ENCODE peak calls at places on chromosomes 7 and 10, in seven cellular contexts. U is iris pigment epithelial cell; S is mesothelial cell of epicardium; M is CD8-positive, alpha-beta T cell; G is NCI-H1694; A is heart left ventricle; R is Panc1. V is an unnamed sample.

GRCh38 chr10:99467236-99467999 is 37.0 kb upstream of the GOT1 start:
- DNase-seq in U (no peak), R (no peak), M (no peak), G (no peak), A (no peak), S (no peak), V (peak)

GRCh38 chr7:90298145-90299038 is 22.7 kb downstream of the FAM237B start:
- DNase-seq in S (no peak), G (peak), M (no peak), A (no peak), R (peak), U (peak), V (peak)

GRCh38 chr7:102469972-102470825 is 5.4 kb downstream of the LRWD1 start:
- DNase-seq in U (no peak), G (no peak), S (no peak), M (no peak), A (peak), R (no peak), V (no peak)

GRCh38 chr10:88865281-88865876 is 13.7 kb upstream of the ANKRD22 start:
- DNase-seq in A (no peak), S (no peak), R (no peak), G (peak), M (no peak), U (no peak), V (no peak)

GRCh38 chr7:97555845-97556431 is 175.9 kb upstream of the TAC1 start:
- DNase-seq in S (no peak), A (no peak), R (no peak), G (peak), M (no peak), U (peak), V (no peak)

GRCh38 chr10:131669838-131670237 is 231.0 kb upstream of the PPP2R2D start:
- DNase-seq in M (no peak), U (no peak), R (no peak), G (no peak), A (no peak), S (no peak), V (no peak)

GRCh38 chr10:6877351-6878066 is 297.4 kb upstream of the PRKCQ start:
- DNase-seq in M (no peak), R (no peak), A (no peak), G (no peak), S (no peak), U (no peak), V (no peak)

GRCh38 chr7:97016392-97017196 is 8.0 kb downstream of the DLX5 start:
- DNase-seq in M (no peak), G (no peak), A (no peak), S (no peak), R (no peak), U (no peak), V (no peak)

GRCh38 chr10:125158528-125159485 is 1.6 kb downstream of the CTBP2 start:
- DNase-seq in R (no peak), A (peak), U (peak), G (no peak), M (no peak), S (no peak), V (peak)

GRCh38 chr7:157292770-157293412 is 43.9 kb upstream of the DNAJB6 start:
- DNase-seq in A (no peak), G (no peak), M (no peak), R (no peak), U (no peak), S (no peak), V (no peak)

GRCh38 chr10:21021231-21021630 is 124.1 kb upstream of the NEBL start:
- DNase-seq in G (no peak), A (no peak), S (no peak), R (no peak), M (no peak), U (no peak), V (no peak)

GRCh38 chr10:99681553-99681952 is 22.2 kb downstream of the ENTPD7 start:
- DNase-seq in M (no peak), S (no peak), R (no peak), U (peak), A (no peak), G (no peak), V (peak)

GRCh38 chr10:97708976-97709745 is 4.4 kb upstream of the MARVELD1 start:
- DNase-seq in U (peak), A (peak), M (no peak), R (no peak), S (no peak), G (peak), V (peak)

GRCh38 chr7:1659696-1660095 is 10.4 kb upstream of the ELFN1 start:
- DNase-seq in R (no peak), G (no peak), A (no peak), U (no peak), S (no peak), M (no peak), V (peak)

GRCh38 chr7:18265611-18266281 is 229.8 kb upstream of the HDAC9 start:
- DNase-seq in G (no peak), A (no peak), R (no peak), S (no peak), M (no peak), U (no peak), V (no peak)

GRCh38 chr10:128993443-128993842 is 473.6 kb upstream of the MGMT start:
- DNase-seq in U (no peak), A (no peak), M (no peak), R (no peak), S (no peak), G (no peak), V (no peak)

GRCh38 chr10:116912162-116912561 is 62.9 kb downstream of the ENO4 start:
- DNase-seq in G (no peak), M (no peak), U (no peak), S (no peak), R (no peak), A (no peak), V (no peak)

GRCh38 chr10:6401562-6402348 is 178.3 kb downstream of the PRKCQ start:
- DNase-seq in G (peak), A (peak), R (peak), U (peak), M (peak), S (peak), V (peak)

GRCh38 chr7:86908948-86909347 is 150.5 kb downstream of the ELAPOR2 start:
- DNase-seq in S (no peak), U (peak), G (no peak), M (no peak), A (no peak), R (no peak), V (no peak)

GRCh38 chr10:105834261-105835059 is 1193.4 kb downstream of the SORCS3 start:
- DNase-seq in G (no peak), S (no peak), U (no peak), R (no peak), A (no peak), M (no peak), V (peak)

GRCh38 chr7:42213093-42213492 is 23.9 kb downstream of the GLI3 start:
- DNase-seq in U (no peak), G (no peak), R (no peak), M (no peak), A (no peak), S (no peak), V (no peak)

GRCh38 chr7:94779070-94779469 is 123.1 kb upstream of the SGCE start:
- DNase-seq in A (no peak), M (no peak), G (no peak), R (no peak), S (no peak), U (no peak), V (no peak)

GRCh38 chr10:69807696-69808095 is 6.0 kb downstream of the COL13A1 start:
- DNase-seq in G (no peak), R (no peak), A (no peak), U (peak), S (no peak), M (no peak), V (peak)

GRCh38 chr10:78211476-78212110 is 177.9 kb downstream of the RPS24 start:
- DNase-seq in U (peak), R (peak), A (peak), S (no peak), M (no peak), G (peak), V (peak)

GRCh38 chr7:141144921-141145629 is 71.2 kb downstream of the TMEM178B start:
- DNase-seq in M (no peak), S (no peak), R (no peak), G (no peak), A (no peak), U (no peak), V (peak)

GRCh38 chr7:144853542-144853941 is 17.7 kb upstream of the TPK1 start:
- DNase-seq in A (no peak), M (no peak), U (no peak), R (no peak), S (no peak), G (no peak), V (no peak)

GRCh38 chr10:71486465-71487114 is 89.9 kb downstream of the CDH23 start:
- DNase-seq in U (peak), M (no peak), S (no peak), R (peak), A (peak), G (no peak), V (peak)

GRCh38 chr10:23439452-23439919 is 611 bp downstream of the OTUD1 start:
- DNase-seq in U (peak), G (no peak), M (no peak), A (peak), R (no peak), S (peak), V (peak)

GRCh38 chr10:69721690-69722310 is 79.9 kb upstream of the COL13A1 start:
- DNase-seq in S (no peak), A (peak), G (no peak), M (no peak), U (peak), R (no peak), V (peak)

GRCh38 chr10:119457966-119458766 is 84.4 kb downstream of the RGS10 start:
- DNase-seq in A (peak), G (no peak), M (no peak), R (no peak), U (no peak), S (no peak), V (no peak)

GRCh38 chr7:50641442-50642405 is 76.5 kb upstream of the DDC start:
- DNase-seq in G (no peak), M (no peak), S (no peak), R (no peak), A (peak), U (no peak), V (no peak)

GRCh38 chr10:103881420-103882284 is 26.3 kb upstream of the SH3PXD2A start:
- DNase-seq in M (no peak), A (peak), R (no peak), U (no peak), G (peak), S (no peak), V (no peak)

GRCh38 chr10:92965314-92965713 is 95.3 kb upstream of the CYP26C1 start:
- DNase-seq in R (peak), S (no peak), U (peak), A (no peak), M (no peak), G (peak), V (peak)

GRCh38 chr10:97365761-97366351 is 31.3 kb upstream of the FRAT2 start:
- DNase-seq in G (no peak), R (no peak), A (no peak), U (no peak), S (no peak), M (no peak), V (no peak)